ENCODE peak calls at places on chromosome 3, in four cellular contexts. One of them, this sample, is unnamed.
A peak's percentile ranks its signal among the peaks of the same experiment; 100 is the strongest.

GRCh38 chr3:196288141-196288460 is 575 bp upstream of the PCYT1A start:
- DNase-seq in cardiac muscle cell: no peak
- DNase-seq in heart left ventricle: no peak
- DNase-seq in endothelial cell: no peak
- DNase-seq in this sample: no peak

GRCh38 chr3:188124184-188124583 is 29.8 kb upstream of the LPP start:
- DNase-seq in cardiac muscle cell: no peak
- DNase-seq in heart left ventricle: no peak
- DNase-seq in endothelial cell: no peak
- DNase-seq in this sample: no peak

GRCh38 chr3:196553551-196553950 is 14.8 kb downstream of the WDR53 start:
- DNase-seq in cardiac muscle cell: no peak
- DNase-seq in heart left ventricle: no peak
- DNase-seq in endothelial cell: no peak
- DNase-seq in this sample: no peak

GRCh38 chr3:51718547-51719412 is 11.9 kb downstream of the GRM2 start:
- DNase-seq in cardiac muscle cell: peak; percentile 84
- DNase-seq in heart left ventricle: no peak
- DNase-seq in endothelial cell: peak; percentile 84
- DNase-seq in this sample: peak; percentile 84

GRCh38 chr3:190427108-190427507 is 22.6 kb downstream of the TMEM207 start:
- DNase-seq in cardiac muscle cell: no peak
- DNase-seq in heart left ventricle: no peak
- DNase-seq in endothelial cell: no peak
- DNase-seq in this sample: no peak

GRCh38 chr3:148943531-148944200 is 47.7 kb upstream of the GYG1 start:
- DNase-seq in cardiac muscle cell: peak; percentile 71
- DNase-seq in heart left ventricle: no peak
- DNase-seq in endothelial cell: no peak
- DNase-seq in this sample: peak; percentile 55

GRCh38 chr3:127069814-127070440 is 87.0 kb downstream of the PLXNA1 start:
- DNase-seq in cardiac muscle cell: no peak
- DNase-seq in heart left ventricle: peak; percentile 45
- DNase-seq in endothelial cell: no peak
- DNase-seq in this sample: no peak

GRCh38 chr3:43907508-43907858 is 216.7 kb downstream of the ABHD5 start:
- DNase-seq in cardiac muscle cell: no peak
- DNase-seq in heart left ventricle: no peak
- DNase-seq in endothelial cell: no peak
- DNase-seq in this sample: no peak

GRCh38 chr3:44400771-44401170 is 62.2 kb downstream of the TCAIM start:
- DNase-seq in cardiac muscle cell: peak; percentile 58
- DNase-seq in heart left ventricle: no peak
- DNase-seq in endothelial cell: no peak
- DNase-seq in this sample: no peak

GRCh38 chr3:51391566-51392300 is 648 bp downstream of the RBM15B start:
- DNase-seq in cardiac muscle cell: peak; percentile 46
- DNase-seq in heart left ventricle: peak; percentile 70
- DNase-seq in endothelial cell: peak; percentile 30
- DNase-seq in this sample: peak; percentile 28

GRCh38 chr3:197501879-197502620 is 53.7 kb downstream of the BDH1 start:
- DNase-seq in cardiac muscle cell: peak; percentile 64
- DNase-seq in heart left ventricle: no peak
- DNase-seq in endothelial cell: peak; percentile 65
- DNase-seq in this sample: peak; percentile 82

GRCh38 chr3:24886511-24886910 is 391.9 kb upstream of the THRB start:
- DNase-seq in cardiac muscle cell: no peak
- DNase-seq in heart left ventricle: no peak
- DNase-seq in endothelial cell: no peak
- DNase-seq in this sample: no peak

GRCh38 chr3:108297636-108298035 is 1.3 kb downstream of the HHLA2 start:
- DNase-seq in cardiac muscle cell: peak; percentile 59
- DNase-seq in heart left ventricle: no peak
- DNase-seq in endothelial cell: no peak
- DNase-seq in this sample: peak; percentile 59

GRCh38 chr3:177338697-177339219 is 141.5 kb upstream of the TBL1XR1 start:
- DNase-seq in cardiac muscle cell: no peak
- DNase-seq in heart left ventricle: no peak
- DNase-seq in endothelial cell: no peak
- DNase-seq in this sample: peak; percentile 35

GRCh38 chr3:18507333-18507732 is 82.2 kb upstream of the SATB1 start:
- DNase-seq in cardiac muscle cell: no peak
- DNase-seq in heart left ventricle: no peak
- DNase-seq in endothelial cell: no peak
- DNase-seq in this sample: no peak

GRCh38 chr3:128133273-128133883 is 9.8 kb upstream of the RUVBL1 start:
- DNase-seq in cardiac muscle cell: no peak
- DNase-seq in heart left ventricle: no peak
- DNase-seq in endothelial cell: peak; percentile 54
- DNase-seq in this sample: peak; percentile 76

GRCh38 chr3:170180107-170180951 is 1.2 kb downstream of the PHC3 start:
- DNase-seq in cardiac muscle cell: peak; percentile 58
- DNase-seq in heart left ventricle: no peak
- DNase-seq in endothelial cell: no peak
- DNase-seq in this sample: no peak

GRCh38 chr3:131551761-131552160 is 49.0 kb upstream of the MRPL3 start:
- DNase-seq in cardiac muscle cell: no peak
- DNase-seq in heart left ventricle: no peak
- DNase-seq in endothelial cell: no peak
- DNase-seq in this sample: no peak

GRCh38 chr3:137105277-137105977 is 147.6 kb downstream of the IL20RB start:
- DNase-seq in cardiac muscle cell: peak; percentile 84
- DNase-seq in heart left ventricle: no peak
- DNase-seq in endothelial cell: peak; percentile 41
- DNase-seq in this sample: peak; percentile 63

GRCh38 chr3:170429050-170429449 is 10.4 kb downstream of the CLDN11 start:
- DNase-seq in cardiac muscle cell: no peak
- DNase-seq in heart left ventricle: no peak
- DNase-seq in endothelial cell: no peak
- DNase-seq in this sample: no peak

GRCh38 chr3:56269755-56270154 is 198.5 kb downstream of the ERC2 start:
- DNase-seq in cardiac muscle cell: no peak
- DNase-seq in heart left ventricle: no peak
- DNase-seq in endothelial cell: no peak
- DNase-seq in this sample: no peak

GRCh38 chr3:105848821-105849220 is 20.0 kb downstream of the CBLB start:
- DNase-seq in cardiac muscle cell: no peak
- DNase-seq in heart left ventricle: no peak
- DNase-seq in endothelial cell: no peak
- DNase-seq in this sample: no peak

GRCh38 chr3:14548321-14548729 is 8.2 kb upstream of the GRIP2 start:
- DNase-seq in cardiac muscle cell: peak; percentile 80
- DNase-seq in heart left ventricle: peak; percentile 80
- DNase-seq in endothelial cell: peak; percentile 77
- DNase-seq in this sample: peak; percentile 59

GRCh38 chr3:64533565-64534317 is 154.1 kb downstream of the ADAMTS9 start:
- DNase-seq in cardiac muscle cell: peak; percentile 92
- DNase-seq in heart left ventricle: peak; percentile 87
- DNase-seq in endothelial cell: peak; percentile 83
- DNase-seq in this sample: peak; percentile 81

GRCh38 chr3:104438761-104439160 is 927.9 kb upstream of the ALCAM start:
- DNase-seq in cardiac muscle cell: no peak
- DNase-seq in heart left ventricle: no peak
- DNase-seq in endothelial cell: no peak
- DNase-seq in this sample: no peak

GRCh38 chr3:4083225-4084015 is 219.7 kb upstream of the SETMAR start:
- DNase-seq in cardiac muscle cell: no peak
- DNase-seq in heart left ventricle: no peak
- DNase-seq in endothelial cell: no peak
- DNase-seq in this sample: no peak

GRCh38 chr3:52845157-52845556 is 10.3 kb upstream of the MUSTN1 start:
- DNase-seq in cardiac muscle cell: no peak
- DNase-seq in heart left ventricle: no peak
- DNase-seq in endothelial cell: no peak
- DNase-seq in this sample: no peak

GRCh38 chr3:8579101-8579500 is 65.5 kb downstream of the SSUH2 start:
- DNase-seq in cardiac muscle cell: no peak
- DNase-seq in heart left ventricle: no peak
- DNase-seq in endothelial cell: no peak
- DNase-seq in this sample: no peak

GRCh38 chr3:3005345-3005744 is 104.8 kb downstream of the IL5RA start:
- DNase-seq in cardiac muscle cell: no peak
- DNase-seq in heart left ventricle: no peak
- DNase-seq in endothelial cell: no peak
- DNase-seq in this sample: no peak

GRCh38 chr3:38580450-38581382 is 68.8 kb downstream of the SCN5A start:
- DNase-seq in cardiac muscle cell: peak; percentile 20
- DNase-seq in heart left ventricle: no peak
- DNase-seq in endothelial cell: no peak
- DNase-seq in this sample: no peak

GRCh38 chr3:74328505-74328904 is 286.0 kb downstream of the CNTN3 start:
- DNase-seq in cardiac muscle cell: no peak
- DNase-seq in heart left ventricle: no peak
- DNase-seq in endothelial cell: no peak
- DNase-seq in this sample: no peak

GRCh38 chr3:46372492-46373359 is 2.0 kb downstream of the CCR5 start:
- DNase-seq in cardiac muscle cell: peak; percentile 30
- DNase-seq in heart left ventricle: no peak
- DNase-seq in endothelial cell: no peak
- DNase-seq in this sample: peak; percentile 23

GRCh38 chr3:29338981-29339833 is 58.3 kb downstream of the RBMS3 start:
- DNase-seq in cardiac muscle cell: no peak
- DNase-seq in heart left ventricle: no peak
- DNase-seq in endothelial cell: no peak
- DNase-seq in this sample: no peak

DNA sequence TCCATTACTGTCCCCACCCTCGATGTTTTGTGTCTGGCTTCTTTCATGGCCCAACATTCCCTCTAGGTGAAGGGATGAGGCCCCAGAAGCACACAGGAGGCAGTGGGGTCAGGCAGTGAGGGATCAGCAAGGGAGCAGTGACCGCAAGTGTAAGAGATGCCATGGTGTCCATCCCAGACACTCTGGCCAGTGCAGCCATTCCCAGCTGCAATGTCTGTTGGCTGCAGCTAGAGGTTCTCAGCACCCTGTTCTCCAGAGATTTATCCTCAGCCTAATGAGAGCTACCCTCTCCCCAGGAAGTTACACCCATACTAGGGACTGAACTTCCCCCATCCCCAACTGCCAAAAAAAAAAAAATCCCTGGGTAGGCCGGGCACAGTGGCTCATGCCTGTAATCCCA is 40.2 kb downstream of the TRANK1 start:
- DNase-seq in cardiac muscle cell: peak; percentile 49
- DNase-seq in heart left ventricle: peak; percentile 60
- DNase-seq in endothelial cell: no peak
- DNase-seq in this sample: peak; percentile 11
- TF ChIP-seq CTCF in cardiac muscle cell: peak; percentile 60
- TF ChIP-seq CTCF in heart left ventricle: peak; percentile 60
- TF ChIP-seq CTCF in endothelial cell: no peak
- TF ChIP-seq CTCF in this sample: peak; percentile 20

GRCh38 chr3:154059798-154060197 is 61.4 kb upstream of the ARHGEF26 start:
- DNase-seq in cardiac muscle cell: peak; percentile 16
- DNase-seq in heart left ventricle: no peak
- DNase-seq in endothelial cell: no peak
- DNase-seq in this sample: peak; percentile 23

GRCh38 chr3:154062513-154062912 is 58.7 kb upstream of the ARHGEF26 start:
- DNase-seq in cardiac muscle cell: no peak
- DNase-seq in heart left ventricle: no peak
- DNase-seq in endothelial cell: no peak
- DNase-seq in this sample: no peak

DNA sequence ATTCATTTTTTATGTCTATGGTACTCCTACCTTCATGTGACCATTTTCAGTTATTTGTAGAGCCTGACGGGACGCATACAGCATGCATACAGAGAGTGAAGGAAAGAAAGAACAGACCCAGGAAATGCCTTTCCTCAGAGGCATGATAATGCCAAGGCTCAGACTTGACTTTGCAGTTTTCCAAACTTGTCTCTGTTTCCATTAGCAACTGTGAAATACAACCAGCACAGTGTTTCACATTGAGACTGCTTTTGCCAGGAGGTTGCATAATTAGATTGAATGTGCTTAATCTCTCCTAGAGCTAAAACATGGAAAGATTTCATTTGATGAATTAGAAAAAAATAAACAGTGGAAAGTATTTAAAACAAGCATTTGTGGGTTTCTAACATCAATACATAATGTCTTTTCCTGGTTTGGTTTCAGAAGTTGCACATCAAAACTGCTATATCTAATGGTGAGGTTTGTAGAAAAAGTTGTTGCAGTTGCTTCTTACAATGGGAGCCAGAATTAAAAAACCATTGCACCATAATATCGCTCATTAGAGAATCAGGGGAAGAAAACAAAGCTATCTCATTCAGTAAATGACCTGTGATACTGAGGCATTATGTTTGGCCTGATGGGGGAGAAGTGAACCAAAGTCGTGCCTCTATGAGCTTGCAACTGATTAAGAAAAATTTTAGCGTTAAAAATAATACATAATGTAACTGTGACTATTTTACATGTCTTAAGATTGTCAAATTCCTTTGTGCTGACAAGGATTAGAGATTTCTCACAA is 60.4 kb upstream of the ARHGEF26 start:
- DNase-seq in cardiac muscle cell: peak; percentile 46
- DNase-seq in heart left ventricle: no peak
- DNase-seq in endothelial cell: no peak
- DNase-seq in this sample: no peak
- TF ChIP-seq CTCF in cardiac muscle cell: no peak
- TF ChIP-seq CTCF in heart left ventricle: no peak
- TF ChIP-seq CTCF in endothelial cell: no peak
- TF ChIP-seq CTCF in this sample: no peak

GRCh38 chr3:138348107-138348949 is at the start of gene MRAS:
- DNase-seq in cardiac muscle cell: peak; percentile 97
- DNase-seq in heart left ventricle: peak; percentile 90
- DNase-seq in endothelial cell: peak; percentile 69
- DNase-seq in this sample: peak; percentile 82
- TF ChIP-seq CTCF in cardiac muscle cell: peak; percentile 27
- TF ChIP-seq CTCF in heart left ventricle: peak; percentile 58
- TF ChIP-seq CTCF in endothelial cell: peak; percentile 13
- TF ChIP-seq CTCF in this sample: peak; percentile 36

GRCh38 chr3:152472606-152472954 is 203.9 kb downstream of the MBNL1 start:
- DNase-seq in cardiac muscle cell: no peak
- DNase-seq in heart left ventricle: no peak
- DNase-seq in endothelial cell: no peak
- DNase-seq in this sample: no peak

GRCh38 chr3:152471814-152472605 is 203.3 kb downstream of the MBNL1 start:
- DNase-seq in cardiac muscle cell: peak; percentile 56
- DNase-seq in heart left ventricle: no peak
- DNase-seq in endothelial cell: peak; percentile 40
- DNase-seq in this sample: peak; percentile 76

GRCh38 chr3:152470893-152471292 is 202.2 kb downstream of the MBNL1 start:
- DNase-seq in cardiac muscle cell: peak; percentile 15
- DNase-seq in heart left ventricle: no peak
- DNase-seq in endothelial cell: no peak
- DNase-seq in this sample: no peak

GRCh38 chr3:152477422-152477821 is 208.7 kb downstream of the MBNL1 start:
- DNase-seq in cardiac muscle cell: no peak
- DNase-seq in heart left ventricle: no peak
- DNase-seq in endothelial cell: no peak
- DNase-seq in this sample: no peak

DNA sequence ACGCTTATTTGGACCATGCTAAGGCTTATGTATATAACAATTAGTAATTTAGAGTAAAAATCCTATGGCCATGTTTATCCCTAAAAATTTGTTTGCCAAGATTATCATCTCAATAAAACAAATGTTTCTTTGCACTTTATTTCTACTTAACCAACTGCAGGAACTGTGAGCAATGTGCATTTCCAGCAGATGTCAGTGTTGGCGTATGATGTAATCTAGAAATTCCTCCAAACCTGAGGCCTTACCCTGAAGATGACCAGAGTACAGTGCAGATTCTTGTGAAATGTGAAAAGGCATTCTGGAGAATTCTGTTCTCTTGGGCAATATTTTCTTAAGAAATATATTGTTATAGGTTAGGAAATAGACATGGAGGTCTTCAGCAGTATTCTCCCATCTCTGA is 205.9 kb downstream of the MBNL1 start:
- DNase-seq in cardiac muscle cell: peak; percentile 36
- DNase-seq in heart left ventricle: no peak
- DNase-seq in endothelial cell: peak; percentile 43
- DNase-seq in this sample: peak; percentile 54
- TF ChIP-seq CTCF in cardiac muscle cell: peak; percentile 73
- TF ChIP-seq CTCF in heart left ventricle: peak; percentile 49
- TF ChIP-seq CTCF in endothelial cell: peak; percentile 40
- TF ChIP-seq CTCF in this sample: peak; percentile 67

This sample was measured in Calu3.